ENCODE peak calls at places on chromosomes 7 and 10, in eight cellular contexts. H is NCI-H1105; B is kidney epithelial cell; Z is activated CD4-positive, alpha-beta T cell treated with anti-CD3 and anti-CD28 coated beads for 48 hours; L is cardiac muscle cell; M is retina; O is activated CD8-positive, alpha-beta memory T cell treated with anti-CD3 and anti-CD28 coated beads, Interleukin-2, amount 50 U/mL, for 48 hours; W is NCI-H524. J is an unnamed sample.

GRCh38 chr7:2154831-2155230 is 77.9 kb downstream of the MAD1L1 start:
- DNase-seq in H (no peak), B (no peak), Z (no peak), L (no peak), M (no peak), O (no peak), W (no peak), J (no peak)

GRCh38 chr7:36438211-36438610 is 48.5 kb downstream of the ANLN start:
- DNase-seq in H (no peak), B (no peak), Z (no peak), L (no peak), M (no peak), O (no peak), W (no peak), J (no peak)

GRCh38 chr10:131700506-131700905 is 200.3 kb upstream of the PPP2R2D start:
- DNase-seq in H (no peak), B (no peak), Z (no peak), L (no peak), M (no peak), O (peak; percentile 20), W (no peak), J (no peak)

GRCh38 chr10:112815238-112816032 is 134.6 kb upstream of the TCF7L2 start:
- DNase-seq in H (no peak), B (peak; percentile 58), Z (no peak), L (peak; percentile 58), M (no peak), O (no peak), W (no peak), J (no peak)

GRCh38 chr7:7639847-7640220 is 718 bp upstream of the UMAD1 start:
- DNase-seq in H (no peak), B (no peak), Z (peak; percentile 65), L (peak; percentile 24), M (no peak), O (no peak), W (no peak), J (peak; percentile 30)

GRCh38 chr10:82680688-82681087 is 805.7 kb downstream of the NRG3 start:
- DNase-seq in H (no peak), B (no peak), Z (no peak), L (no peak), M (no peak), O (no peak), W (no peak), J (no peak)

GRCh38 chr7:5526190-5527037 is 102.8 kb upstream of the TNRC18 start:
- DNase-seq in H (no peak), B (no peak), Z (peak; percentile 63), L (peak; percentile 74), M (no peak), O (peak; percentile 82), W (no peak), J (no peak)

GRCh38 chr7:151716339-151716722 is 160.6 kb downstream of the PRKAG2 start:
- DNase-seq in H (no peak), B (no peak), Z (no peak), L (no peak), M (no peak), O (no peak), W (no peak), J (no peak)

GRCh38 chr7:128831994-128832879 is 2.0 kb downstream of the FLNC start:
- DNase-seq in H (no peak), B (no peak), Z (no peak), L (peak; percentile 63), M (no peak), O (no peak), W (peak; percentile 84), J (peak; percentile 54)

GRCh38 chr10:89452193-89452592 is 37.8 kb downstream of the IFIT5 start:
- DNase-seq in H (no peak), B (no peak), Z (no peak), L (no peak), M (no peak), O (no peak), W (no peak), J (no peak)

GRCh38 chr10:78248651-78249464 is 215.2 kb downstream of the RPS24 start:
- DNase-seq in H (no peak), B (no peak), Z (no peak), L (peak; percentile 80), M (no peak), O (no peak), W (no peak), J (no peak)

GRCh38 chr10:23310443-23310842 is 34.2 kb downstream of the C10orf67 start:
- DNase-seq in H (no peak), B (no peak), Z (no peak), L (peak; percentile 17), M (no peak), O (no peak), W (no peak), J (no peak)

GRCh38 chr10:95841711-95842498 is 65.9 kb upstream of the CC2D2B start:
- DNase-seq in H (peak; percentile 30), B (peak; percentile 18), Z (peak; percentile 40), L (peak; percentile 84), M (peak; percentile 20), O (no peak), W (no peak), J (peak; percentile 34)

GRCh38 chr7:103887853-103888602 is 101.4 kb downstream of the RELN start:
- DNase-seq in H (no peak), B (no peak), Z (no peak), L (no peak), M (no peak), O (no peak), W (no peak), J (no peak)

GRCh38 chr10:71300555-71301370 is 18.3 kb upstream of the SLC29A3 start:
- DNase-seq in H (peak; percentile 68), B (no peak), Z (no peak), L (no peak), M (no peak), O (no peak), W (no peak), J (no peak)

GRCh38 chr7:104552102-104552501 is 223.7 kb downstream of the LHFPL3 start:
- DNase-seq in H (no peak), B (peak; percentile 9), Z (peak; percentile 36), L (peak; percentile 13), M (peak; percentile 43), O (peak; percentile 51), W (no peak), J (peak; percentile 42)

GRCh38 chr10:120455004-120455403 is 2.0 kb upstream of the PLPP4 start:
- DNase-seq in H (no peak), B (no peak), Z (no peak), L (no peak), M (no peak), O (no peak), W (no peak), J (no peak)

GRCh38 chr7:2838873-2839578 is 5.1 kb downstream of the GNA12 start:
- DNase-seq in H (no peak), B (no peak), Z (no peak), L (peak; percentile 40), M (no peak), O (no peak), W (no peak), J (peak; percentile 42)

GRCh38 chr7:100685631-100686145 is 8.4 kb downstream of the GIGYF1 start:
- DNase-seq in H (no peak), B (no peak), Z (no peak), L (no peak), M (no peak), O (no peak), W (no peak), J (no peak)

GRCh38 chr10:96073722-96074121 is 30.3 kb downstream of the CCNJ start:
- DNase-seq in H (no peak), B (no peak), Z (peak; percentile 7), L (peak; percentile 60), M (no peak), O (no peak), W (no peak), J (no peak)

GRCh38 chr10:36574212-36574611 is 551.2 kb upstream of the ANKRD30A start:
- DNase-seq in H (no peak), B (no peak), Z (no peak), L (peak; percentile 31), M (no peak), O (no peak), W (no peak), J (no peak)

GRCh38 chr10:89346264-89346971 is 18.6 kb downstream of the IFIT3 start:
- DNase-seq in H (no peak), B (no peak), Z (no peak), L (peak; percentile 85), M (no peak), O (no peak), W (no peak), J (no peak)

GRCh38 chr10:97180367-97180763 is 5.4 kb downstream of the SLIT1 start:
- DNase-seq in H (no peak), B (no peak), Z (no peak), L (no peak), M (no peak), O (no peak), W (peak; percentile 59), J (no peak)

GRCh38 chr7:34523233-34523918 is 134.6 kb upstream of the NPSR1 start:
- DNase-seq in H (no peak), B (peak; percentile 16), Z (no peak), L (peak; percentile 1), M (no peak), O (no peak), W (no peak), J (no peak)

GRCh38 chr7:151875862-151876111 is 1.1 kb downstream of the PRKAG2 start:
- DNase-seq in H (no peak), B (no peak), Z (no peak), L (peak; percentile 66), M (no peak), O (no peak), W (no peak), J (no peak)

GRCh38 chr7:7416031-7416968 is 119.4 kb downstream of the COL28A1 start:
- DNase-seq in H (no peak), B (peak; percentile 14), Z (peak; percentile 34), L (peak; percentile 76), M (no peak), O (no peak), W (no peak), J (no peak)

GRCh38 chr10:78296794-78297193 is 263.1 kb downstream of the RPS24 start:
- DNase-seq in H (no peak), B (no peak), Z (no peak), L (no peak), M (no peak), O (no peak), W (no peak), J (no peak)

GRCh38 chr10:60524541-60524940 is 134.9 kb upstream of the ANK3 start:
- DNase-seq in H (no peak), B (peak; percentile 39), Z (peak; percentile 39), L (peak; percentile 55), M (no peak), O (no peak), W (no peak), J (no peak)

GRCh38 chr7:116815041-116815440 is 47.3 kb upstream of the CAPZA2 start:
- DNase-seq in H (no peak), B (no peak), Z (no peak), L (no peak), M (no peak), O (no peak), W (no peak), J (no peak)

GRCh38 chr10:118374404-118374803 is 32.3 kb upstream of the FAM204A start:
- DNase-seq in H (no peak), B (peak; percentile 31), Z (no peak), L (no peak), M (no peak), O (no peak), W (no peak), J (no peak)

GRCh38 chr7:123941391-123942180 is 16.5 kb downstream of the SPAM1 start:
- DNase-seq in H (no peak), B (no peak), Z (no peak), L (no peak), M (no peak), O (no peak), W (no peak), J (no peak)

GRCh38 chr10:11913184-11913641 is 90.1 kb downstream of the PROSER2 start:
- DNase-seq in H (no peak), B (no peak), Z (no peak), L (peak; percentile 27), M (no peak), O (no peak), W (no peak), J (no peak)

GRCh38 chr10:48444861-48445841 is 138.7 kb downstream of the MAPK8 start:
- DNase-seq in H (peak; percentile 59), B (no peak), Z (no peak), L (no peak), M (peak; percentile 48), O (peak; percentile 41), W (peak; percentile 68), J (no peak)

GRCh38 chr7:85621286-85621685 is 434.4 kb upstream of the SEMA3D start:
- DNase-seq in H (no peak), B (no peak), Z (no peak), L (no peak), M (no peak), O (no peak), W (no peak), J (no peak)

J was measured in GM20000.